ENCODE peak calls at places on chromosomes 4 and X, in nine cellular contexts. One of them, this sample, is unnamed.

GRCh38 chrX:65420154-65420553 is 114.4 kb downstream of the LAS1L start:
- DNase-seq in kidney: no peak
- DNase-seq in choroid plexus epithelial cell: no peak
- DNase-seq in ovary: no peak
- DNase-seq in heart right ventricle: no peak
- DNase-seq in psoas muscle: no peak
- DNase-seq in fibroblast of the aortic adventitia: no peak
- DNase-seq in esophagus muscularis mucosa: no peak
- DNase-seq in tibial nerve: no peak
- DNase-seq in this sample: no peak

GRCh38 chrX:13697440-13697839 is 8.5 kb downstream of the RAB9A start:
- DNase-seq in choroid plexus epithelial cell: no peak
- DNase-seq in fibroblast of the aortic adventitia: peak
- DNase-seq in heart right ventricle: no peak
- DNase-seq in psoas muscle: no peak
- DNase-seq in kidney: no peak
- DNase-seq in ovary: no peak
- DNase-seq in esophagus muscularis mucosa: no peak
- DNase-seq in tibial nerve: no peak
- DNase-seq in this sample: no peak

GRCh38 chr4:30718889-30719252 is 1.3 kb upstream of the PCDH7 start:
- DNase-seq in choroid plexus epithelial cell: peak
- DNase-seq in ovary: no peak
- DNase-seq in tibial nerve: no peak
- DNase-seq in psoas muscle: no peak
- DNase-seq in fibroblast of the aortic adventitia: peak
- DNase-seq in heart right ventricle: peak
- DNase-seq in kidney: no peak
- DNase-seq in esophagus muscularis mucosa: no peak
- DNase-seq in this sample: no peak

GRCh38 chr4:100797791-100798190 is 280.0 kb upstream of the EMCN start:
- DNase-seq in psoas muscle: no peak
- DNase-seq in tibial nerve: no peak
- DNase-seq in kidney: no peak
- DNase-seq in choroid plexus epithelial cell: no peak
- DNase-seq in fibroblast of the aortic adventitia: peak
- DNase-seq in heart right ventricle: no peak
- DNase-seq in esophagus muscularis mucosa: no peak
- DNase-seq in ovary: no peak
- DNase-seq in this sample: no peak

GRCh38 chrX:97117572-97117971 is 233.9 kb downstream of the RPA4 start:
- DNase-seq in heart right ventricle: no peak
- DNase-seq in ovary: no peak
- DNase-seq in choroid plexus epithelial cell: no peak
- DNase-seq in psoas muscle: no peak
- DNase-seq in tibial nerve: no peak
- DNase-seq in kidney: no peak
- DNase-seq in fibroblast of the aortic adventitia: no peak
- DNase-seq in esophagus muscularis mucosa: no peak
- DNase-seq in this sample: no peak

GRCh38 chrX:1323315-1323714 is 13.3 kb upstream of the IL3RA start:
- DNase-seq in fibroblast of the aortic adventitia: no peak
- DNase-seq in choroid plexus epithelial cell: peak
- DNase-seq in heart right ventricle: peak
- DNase-seq in ovary: no peak
- DNase-seq in tibial nerve: peak
- DNase-seq in kidney: peak
- DNase-seq in esophagus muscularis mucosa: no peak
- DNase-seq in psoas muscle: peak
- DNase-seq in this sample: no peak

GRCh38 chrX:99761731-99762130 is 648.3 kb downstream of the PCDH19 start:
- DNase-seq in choroid plexus epithelial cell: no peak
- DNase-seq in psoas muscle: no peak
- DNase-seq in fibroblast of the aortic adventitia: no peak
- DNase-seq in heart right ventricle: no peak
- DNase-seq in esophagus muscularis mucosa: no peak
- DNase-seq in ovary: no peak
- DNase-seq in kidney: no peak
- DNase-seq in tibial nerve: no peak
- DNase-seq in this sample: no peak

GRCh38 chr4:9758641-9759317 is 22.7 kb upstream of the DRD5 start:
- DNase-seq in ovary: no peak
- DNase-seq in tibial nerve: no peak
- DNase-seq in fibroblast of the aortic adventitia: no peak
- DNase-seq in kidney: no peak
- DNase-seq in esophagus muscularis mucosa: no peak
- DNase-seq in heart right ventricle: no peak
- DNase-seq in psoas muscle: no peak
- DNase-seq in choroid plexus epithelial cell: no peak
- DNase-seq in this sample: no peak

GRCh38 chrX:155645180-155645579 is 32.4 kb upstream of the TMLHE start:
- DNase-seq in kidney: no peak
- DNase-seq in ovary: no peak
- DNase-seq in choroid plexus epithelial cell: no peak
- DNase-seq in psoas muscle: no peak
- DNase-seq in esophagus muscularis mucosa: no peak
- DNase-seq in heart right ventricle: no peak
- DNase-seq in tibial nerve: no peak
- DNase-seq in fibroblast of the aortic adventitia: no peak
- DNase-seq in this sample: no peak

GRCh38 chrX:129769467-129770154 is 10.1 kb upstream of the SASH3 start:
- DNase-seq in tibial nerve: no peak
- DNase-seq in ovary: no peak
- DNase-seq in esophagus muscularis mucosa: no peak
- DNase-seq in choroid plexus epithelial cell: no peak
- DNase-seq in heart right ventricle: no peak
- DNase-seq in psoas muscle: no peak
- DNase-seq in kidney: no peak
- DNase-seq in fibroblast of the aortic adventitia: no peak
- DNase-seq in this sample: no peak

DNA sequence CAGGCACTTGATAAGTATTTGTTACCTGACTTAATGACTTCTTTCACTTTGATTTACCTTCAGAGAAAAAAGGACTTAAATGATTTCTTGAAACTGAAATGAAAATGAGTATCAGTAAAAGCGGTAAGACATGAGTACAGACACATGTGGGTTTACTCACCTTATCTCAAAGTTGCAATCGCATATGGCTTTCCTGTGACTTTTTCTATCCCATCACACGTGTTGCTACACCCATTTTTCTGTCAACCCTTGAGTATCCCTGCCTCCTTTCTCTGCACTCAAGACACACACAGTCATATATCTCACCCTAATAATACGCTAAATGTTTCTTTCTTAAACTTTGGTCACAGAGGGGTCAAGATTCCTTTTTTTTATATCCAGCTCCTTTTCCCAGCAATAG is 11.0 kb upstream of the ARHGEF38 start:
- DNase-seq in choroid plexus epithelial cell: no peak
- DNase-seq in tibial nerve: no peak
- DNase-seq in psoas muscle: no peak
- DNase-seq in kidney: no peak
- DNase-seq in esophagus muscularis mucosa: no peak
- DNase-seq in ovary: no peak
- DNase-seq in heart right ventricle: no peak
- DNase-seq in fibroblast of the aortic adventitia: no peak
- DNase-seq in this sample: no peak
- TF ChIP-seq CTCF in choroid plexus epithelial cell: no peak
- TF ChIP-seq CTCF in tibial nerve: no peak
- TF ChIP-seq CTCF in psoas muscle: no peak
- TF ChIP-seq CTCF in kidney: no peak
- TF ChIP-seq CTCF in esophagus muscularis mucosa: no peak
- TF ChIP-seq CTCF in ovary: no peak
- TF ChIP-seq CTCF in heart right ventricle: no peak
- TF ChIP-seq CTCF in fibroblast of the aortic adventitia: no peak
- TF ChIP-seq CTCF in this sample: no peak

GRCh38 chr4:7539659-7540058 is 104.9 kb upstream of the PSAPL1 start:
- DNase-seq in kidney: no peak
- DNase-seq in esophagus muscularis mucosa: no peak
- DNase-seq in ovary: peak
- DNase-seq in psoas muscle: no peak
- DNase-seq in tibial nerve: no peak
- DNase-seq in fibroblast of the aortic adventitia: no peak
- DNase-seq in choroid plexus epithelial cell: peak
- DNase-seq in heart right ventricle: no peak
- DNase-seq in this sample: no peak
- H3K4me3 ChIP-seq in kidney: no peak
- H3K4me3 ChIP-seq in esophagus muscularis mucosa: no peak
- H3K4me3 ChIP-seq in ovary: no peak
- H3K4me3 ChIP-seq in psoas muscle: no peak
- H3K4me3 ChIP-seq in tibial nerve: no peak
- H3K4me3 ChIP-seq in fibroblast of the aortic adventitia: no peak
- H3K4me3 ChIP-seq in choroid plexus epithelial cell: no peak
- H3K4me3 ChIP-seq in heart right ventricle: no peak
- H3K4me3 ChIP-seq in this sample: no peak

DNA sequence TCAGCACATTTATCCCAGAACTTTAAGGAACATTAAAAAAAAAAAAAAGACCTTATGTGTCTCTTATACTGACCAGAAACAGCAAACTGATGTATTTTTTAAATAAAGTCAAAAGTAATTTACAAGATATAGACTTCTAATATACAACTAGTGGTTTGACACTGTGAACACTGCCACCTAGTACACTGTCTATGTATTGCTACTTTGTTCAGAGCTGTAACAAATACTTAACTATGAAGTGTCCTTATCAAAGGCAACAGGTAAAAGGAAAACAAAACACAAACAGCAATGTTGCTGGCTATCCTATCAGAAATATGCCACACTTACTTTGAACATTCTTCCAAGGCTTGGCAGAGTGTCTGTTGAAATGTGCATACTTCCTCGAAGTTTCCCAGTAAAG is 60.4 kb downstream of the CD40LG start:
- DNase-seq in psoas muscle: no peak
- DNase-seq in esophagus muscularis mucosa: no peak
- DNase-seq in tibial nerve: no peak
- DNase-seq in fibroblast of the aortic adventitia: peak
- DNase-seq in kidney: no peak
- DNase-seq in choroid plexus epithelial cell: peak
- DNase-seq in ovary: no peak
- DNase-seq in heart right ventricle: no peak
- DNase-seq in this sample: no peak
- TF ChIP-seq CTCF in psoas muscle: peak
- TF ChIP-seq CTCF in esophagus muscularis mucosa: no peak
- TF ChIP-seq CTCF in tibial nerve: no peak
- TF ChIP-seq CTCF in fibroblast of the aortic adventitia: peak
- TF ChIP-seq CTCF in kidney: peak
- TF ChIP-seq CTCF in choroid plexus epithelial cell: peak
- TF ChIP-seq CTCF in ovary: no peak
- TF ChIP-seq CTCF in heart right ventricle: no peak
- TF ChIP-seq CTCF in this sample: peak

GRCh38 chr4:115219862-115220261 is 106.4 kb upstream of the NDST4 start:
- DNase-seq in choroid plexus epithelial cell: no peak
- DNase-seq in tibial nerve: no peak
- DNase-seq in psoas muscle: no peak
- DNase-seq in fibroblast of the aortic adventitia: no peak
- DNase-seq in heart right ventricle: no peak
- DNase-seq in ovary: no peak
- DNase-seq in kidney: no peak
- DNase-seq in esophagus muscularis mucosa: no peak
- DNase-seq in this sample: no peak

GRCh38 chr4:115213705-115214104 is 100.3 kb upstream of the NDST4 start:
- DNase-seq in esophagus muscularis mucosa: no peak
- DNase-seq in kidney: no peak
- DNase-seq in heart right ventricle: no peak
- DNase-seq in ovary: no peak
- DNase-seq in choroid plexus epithelial cell: no peak
- DNase-seq in tibial nerve: no peak
- DNase-seq in psoas muscle: no peak
- DNase-seq in fibroblast of the aortic adventitia: no peak
- DNase-seq in this sample: no peak

GRCh38 chr4:115215935-115216334 is 102.5 kb upstream of the NDST4 start:
- DNase-seq in fibroblast of the aortic adventitia: no peak
- DNase-seq in tibial nerve: no peak
- DNase-seq in ovary: no peak
- DNase-seq in psoas muscle: no peak
- DNase-seq in kidney: no peak
- DNase-seq in choroid plexus epithelial cell: no peak
- DNase-seq in heart right ventricle: no peak
- DNase-seq in esophagus muscularis mucosa: no peak
- DNase-seq in this sample: no peak

GRCh38 chr4:115222061-115222460 is 108.6 kb upstream of the NDST4 start:
- DNase-seq in esophagus muscularis mucosa: no peak
- DNase-seq in tibial nerve: no peak
- DNase-seq in choroid plexus epithelial cell: no peak
- DNase-seq in fibroblast of the aortic adventitia: no peak
- DNase-seq in psoas muscle: no peak
- DNase-seq in kidney: no peak
- DNase-seq in heart right ventricle: no peak
- DNase-seq in ovary: no peak
- DNase-seq in this sample: no peak

DNA sequence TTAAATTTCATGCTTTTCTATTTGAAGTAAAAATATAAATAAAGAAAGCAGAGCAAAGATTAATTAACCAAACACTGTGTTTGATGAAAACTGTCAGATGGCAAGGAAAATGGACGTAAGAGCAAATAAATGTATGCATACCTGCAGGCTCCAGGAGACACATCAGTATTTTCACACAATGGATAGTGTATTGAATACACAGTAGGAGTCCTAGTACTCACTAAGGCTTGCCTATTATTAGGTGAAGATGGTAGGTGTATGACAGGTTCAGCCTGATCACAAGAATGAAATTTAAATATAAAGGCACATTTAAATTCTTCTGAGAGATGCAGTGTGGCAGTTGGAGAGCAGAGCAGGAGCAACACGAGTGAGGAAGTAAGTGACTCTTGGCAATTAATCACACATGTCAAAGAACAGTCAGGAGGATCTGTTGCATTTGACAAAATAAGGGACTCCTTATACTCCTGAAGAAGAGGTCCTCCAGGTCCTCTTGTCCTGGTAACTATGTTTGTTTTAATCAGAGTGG is 106.0 kb upstream of the NDST4 start:
- DNase-seq in heart right ventricle: no peak
- DNase-seq in ovary: no peak
- DNase-seq in choroid plexus epithelial cell: no peak
- DNase-seq in kidney: no peak
- DNase-seq in esophagus muscularis mucosa: no peak
- DNase-seq in fibroblast of the aortic adventitia: no peak
- DNase-seq in psoas muscle: no peak
- DNase-seq in tibial nerve: no peak
- DNase-seq in this sample: no peak
- H3K4me3 ChIP-seq in heart right ventricle: no peak
- H3K4me3 ChIP-seq in ovary: no peak
- H3K4me3 ChIP-seq in choroid plexus epithelial cell: no peak
- H3K4me3 ChIP-seq in kidney: no peak
- H3K4me3 ChIP-seq in esophagus muscularis mucosa: no peak
- H3K4me3 ChIP-seq in fibroblast of the aortic adventitia: no peak
- H3K4me3 ChIP-seq in psoas muscle: no peak
- H3K4me3 ChIP-seq in tibial nerve: no peak
- H3K4me3 ChIP-seq in this sample: no peak

GRCh38 chrX:21839334-21840198 is at the start of gene MBTPS2:
- DNase-seq in heart right ventricle: peak
- DNase-seq in kidney: peak
- DNase-seq in ovary: peak
- DNase-seq in psoas muscle: peak
- DNase-seq in tibial nerve: peak
- DNase-seq in choroid plexus epithelial cell: peak
- DNase-seq in fibroblast of the aortic adventitia: peak
- DNase-seq in esophagus muscularis mucosa: peak
- DNase-seq in this sample: peak
- TF ChIP-seq CTCF in heart right ventricle: no peak
- TF ChIP-seq CTCF in kidney: no peak
- TF ChIP-seq CTCF in ovary: no peak
- TF ChIP-seq CTCF in psoas muscle: no peak
- TF ChIP-seq CTCF in tibial nerve: no peak
- TF ChIP-seq CTCF in choroid plexus epithelial cell: peak
- TF ChIP-seq CTCF in fibroblast of the aortic adventitia: no peak
- TF ChIP-seq CTCF in esophagus muscularis mucosa: peak
- TF ChIP-seq CTCF in this sample: peak

GRCh38 chr4:123300222-123300621 is 96.4 kb upstream of the SPRY1 start:
- DNase-seq in psoas muscle: no peak
- DNase-seq in esophagus muscularis mucosa: no peak
- DNase-seq in choroid plexus epithelial cell: no peak
- DNase-seq in heart right ventricle: no peak
- DNase-seq in tibial nerve: no peak
- DNase-seq in fibroblast of the aortic adventitia: no peak
- DNase-seq in kidney: no peak
- DNase-seq in ovary: no peak
- DNase-seq in this sample: no peak
- H3K4me3 ChIP-seq in psoas muscle: no peak
- H3K4me3 ChIP-seq in esophagus muscularis mucosa: no peak
- H3K4me3 ChIP-seq in choroid plexus epithelial cell: no peak
- H3K4me3 ChIP-seq in heart right ventricle: no peak
- H3K4me3 ChIP-seq in tibial nerve: no peak
- H3K4me3 ChIP-seq in fibroblast of the aortic adventitia: no peak
- H3K4me3 ChIP-seq in kidney: no peak
- H3K4me3 ChIP-seq in ovary: no peak
- H3K4me3 ChIP-seq in this sample: no peak

This sample was measured in AG04449.